ENCODE peak calls at places on chromosomes 7 and 10, in four cellular contexts. X is uterus, B is fibroblast of pulmonary artery, C is fibroblast of lung. S is an unnamed sample.

GRCh38 chr7:22182139-22182538 is 174.8 kb downstream of the RAPGEF5 start:
- DNase-seq in X (no peak), B (no peak), C (no peak), S (no peak)

GRCh38 chr7:19617921-19618320 is 90.9 kb downstream of the POLR1F start:
- DNase-seq in X (no peak), B (no peak), C (no peak), S (no peak)

GRCh38 chr7:41275255-41275654 is 427.6 kb downstream of the INHBA start:
- DNase-seq in X (no peak), B (no peak), C (no peak), S (no peak)

GRCh38 chr7:117112640-117113039 is 159.3 kb downstream of the ST7 start:
- DNase-seq in X (no peak), B (no peak), C (no peak), S (no peak)

GRCh38 chr10:63644398-63645142 is 123.4 kb downstream of the REEP3 start:
- DNase-seq in X (no peak), B (peak), C (no peak), S (peak)

GRCh38 chr7:100378114-100378760 is 5.0 kb downstream of the PILRA start:
- DNase-seq in X (no peak), B (no peak), C (no peak), S (no peak)

GRCh38 chr7:20797174-20798080 is 10.7 kb upstream of the SP8 start:
- DNase-seq in X (no peak), B (no peak), C (no peak), S (no peak)

GRCh38 chr10:37839243-37839642 is 18.2 kb downstream of the ZNF248 start:
- DNase-seq in X (no peak), B (no peak), C (no peak), S (no peak)

GRCh38 chr7:159065151-159065550 is 79.5 kb downstream of the VIPR2 start:
- DNase-seq in X (no peak), B (no peak), C (no peak), S (no peak)

GRCh38 chr7:129832282-129832681 is 120.5 kb downstream of the UBE2H start:
- DNase-seq in X (no peak), B (no peak), C (no peak), S (no peak)

GRCh38 chr10:48455392-48456151 is 149.1 kb downstream of the MAPK8 start:
- DNase-seq in X (no peak), B (no peak), C (no peak), S (no peak)

GRCh38 chr10:91162050-91162494 is 58.4 kb upstream of the PCGF5 start:
- DNase-seq in X (no peak), B (peak), C (peak), S (no peak)

GRCh38 chr10:104478380-104478779 is 124.7 kb downstream of the CFAP58 start:
- DNase-seq in X (no peak), B (no peak), C (no peak), S (no peak)

GRCh38 chr7:158355456-158356065 is 232.1 kb downstream of the PTPRN2 start:
- DNase-seq in X (peak), B (no peak), C (no peak), S (no peak)

GRCh38 chr7:1675673-1676549 is 5.8 kb downstream of the ELFN1 start:
- DNase-seq in X (peak), B (no peak), C (no peak), S (no peak)

GRCh38 chr7:150594817-150595216 is 27.6 kb downstream of the GIMAP4 start:
- DNase-seq in X (no peak), B (no peak), C (no peak), S (no peak)

GRCh38 chr7:30938435-30939316 is 25.1 kb upstream of the GHRHR start:
- DNase-seq in X (peak), B (peak), C (peak), S (peak)

GRCh38 chr10:78731675-78732074 is 337.1 kb upstream of the ZMIZ1 start:
- DNase-seq in X (no peak), B (no peak), C (no peak), S (no peak)

GRCh38 chr7:76234282-76234584 is 32.5 kb downstream of the SRRM3 start:
- DNase-seq in X (no peak), B (no peak), C (no peak), S (no peak)

GRCh38 chr7:82528577-82529305 is 85.2 kb upstream of the CACNA2D1 start:
- DNase-seq in X (no peak), B (peak), C (no peak), S (peak)

GRCh38 chr7:31883761-31884164 is 186.4 kb downstream of the PDE1C start:
- DNase-seq in X (no peak), B (peak), C (peak), S (peak)

GRCh38 chr7:131284702-131285419 is 42.8 kb upstream of the MKLN1 start:
- DNase-seq in X (peak), B (no peak), C (no peak), S (peak)

GRCh38 chr10:131193923-131194322 is 117.6 kb downstream of the TCERG1L start:
- DNase-seq in X (no peak), B (no peak), C (no peak), S (no peak)

GRCh38 chr7:41323811-41324210 is 379.1 kb downstream of the INHBA start:
- DNase-seq in X (no peak), B (no peak), C (no peak), S (no peak)

GRCh38 chr10:88791924-88792323 is 10.6 kb upstream of the LIPM start:
- DNase-seq in X (no peak), B (peak), C (no peak), S (no peak)

GRCh38 chr10:113958631-113959382 is 84.9 kb upstream of the ADRB1 start:
- DNase-seq in X (no peak), B (peak), C (peak), S (peak)

GRCh38 chr10:22335204-22335956 is 9.9 kb upstream of the SPAG6 start:
- DNase-seq in X (peak), B (peak), C (peak), S (peak)
- TF ChIP-seq CTCF in X (no peak), B (no peak), C (no peak), S (peak)

GRCh38 chr10:99233000-99233679 is 2.5 kb downstream of the HPSE2 start:
- DNase-seq in X (no peak), B (no peak), C (no peak), S (no peak)
- H3K4me3 ChIP-seq in X (peak), B (no peak), C (peak), S (no peak)

GRCh38 chr7:151864081-151864480 is 12.8 kb downstream of the PRKAG2 start:
- DNase-seq in X (no peak), B (no peak), C (no peak), S (no peak)
- TF ChIP-seq CTCF in X (no peak), B (no peak), C (no peak), S (no peak)

DNA sequence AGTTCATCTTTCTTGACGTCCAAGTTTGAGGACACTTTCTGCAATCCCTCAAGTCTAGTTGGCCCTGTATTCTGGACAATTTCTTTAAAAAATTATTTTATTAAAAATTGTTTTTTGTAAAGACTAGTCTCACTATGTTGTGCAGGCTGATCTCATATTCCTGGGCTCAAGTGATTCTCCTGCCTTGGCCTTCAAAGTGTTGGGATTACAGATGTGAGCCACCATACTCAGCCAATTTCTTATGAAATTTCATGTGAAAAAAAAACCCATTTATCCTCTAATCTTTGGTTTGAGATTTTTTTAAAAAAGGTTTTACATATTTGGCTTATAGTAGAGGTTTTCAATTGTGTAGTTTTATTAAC is 35.5 kb upstream of the ZNF32 start:
- DNase-seq in X (no peak), B (no peak), C (no peak), S (peak)
- H3K4me3 ChIP-seq in X (no peak), B (no peak), C (no peak), S (no peak)

S was measured in fibroblast of the aortic adventitia.